ENCODE peak calls at places on chromosomes 5 and 9, in seven cellular contexts. One of them, this sample, is unnamed.

GRCh38 chr5:167778228-167778627 is 513.2 kb upstream of the WWC1 start:
- DNase-seq in HCT116: no peak
- DNase-seq in spleen: no peak
- DNase-seq in sigmoid colon: no peak
- DNase-seq in HepG2: no peak
- DNase-seq in esophagus muscularis mucosa: no peak
- DNase-seq in ovary: no peak
- DNase-seq in this sample: no peak

GRCh38 chr9:70285981-70286616 is 27.3 kb downstream of the SMC5 start:
- DNase-seq in HCT116: no peak
- DNase-seq in spleen: no peak
- DNase-seq in sigmoid colon: no peak
- DNase-seq in HepG2: no peak
- DNase-seq in esophagus muscularis mucosa: no peak
- DNase-seq in ovary: no peak
- DNase-seq in this sample: no peak

GRCh38 chr5:137254695-137255094 is 244.4 kb downstream of the SPOCK1 start:
- DNase-seq in HCT116: no peak
- DNase-seq in spleen: no peak
- DNase-seq in sigmoid colon: no peak
- DNase-seq in HepG2: no peak
- DNase-seq in esophagus muscularis mucosa: peak; percentile 91
- DNase-seq in ovary: no peak
- DNase-seq in this sample: no peak

GRCh38 chr5:59893436-59894227 is at the start of gene PDE4D:
- DNase-seq in HCT116: no peak
- DNase-seq in spleen: peak; percentile 77
- DNase-seq in sigmoid colon: peak; percentile 67
- DNase-seq in HepG2: no peak
- DNase-seq in esophagus muscularis mucosa: no peak
- DNase-seq in ovary: no peak
- DNase-seq in this sample: peak; percentile 35

GRCh38 chr9:74497750-74498615 is 848 bp downstream of the RORB start:
- DNase-seq in HCT116: no peak
- DNase-seq in spleen: peak; percentile 77
- DNase-seq in sigmoid colon: no peak
- DNase-seq in HepG2: no peak
- DNase-seq in esophagus muscularis mucosa: no peak
- DNase-seq in ovary: no peak
- DNase-seq in this sample: peak; percentile 64

GRCh38 chr9:136186386-136186785 is 18.5 kb downstream of the LHX3 start:
- DNase-seq in HCT116: no peak
- DNase-seq in spleen: no peak
- DNase-seq in sigmoid colon: no peak
- DNase-seq in HepG2: no peak
- DNase-seq in esophagus muscularis mucosa: no peak
- DNase-seq in ovary: no peak
- DNase-seq in this sample: no peak

GRCh38 chr9:89660286-89660685 is 55.5 kb downstream of the GADD45G start:
- DNase-seq in HCT116: no peak
- DNase-seq in spleen: peak; percentile 79
- DNase-seq in sigmoid colon: no peak
- DNase-seq in HepG2: no peak
- DNase-seq in esophagus muscularis mucosa: no peak
- DNase-seq in ovary: no peak
- DNase-seq in this sample: no peak

GRCh38 chr5:6780802-6781391 is 67.7 kb downstream of the TENT4A start:
- DNase-seq in HCT116: peak; percentile 38
- DNase-seq in spleen: no peak
- DNase-seq in sigmoid colon: no peak
- DNase-seq in HepG2: peak; percentile 16
- DNase-seq in esophagus muscularis mucosa: no peak
- DNase-seq in ovary: no peak
- DNase-seq in this sample: no peak

GRCh38 chr5:59819806-59820205 is 73.7 kb downstream of the PDE4D start:
- DNase-seq in HCT116: no peak
- DNase-seq in spleen: no peak
- DNase-seq in sigmoid colon: no peak
- DNase-seq in HepG2: no peak
- DNase-seq in esophagus muscularis mucosa: no peak
- DNase-seq in ovary: no peak
- DNase-seq in this sample: no peak

GRCh38 chr5:75363726-75364495 is 26.9 kb downstream of the HMGCR start:
- DNase-seq in HCT116: no peak
- DNase-seq in spleen: no peak
- DNase-seq in sigmoid colon: no peak
- DNase-seq in HepG2: no peak
- DNase-seq in esophagus muscularis mucosa: no peak
- DNase-seq in ovary: no peak
- DNase-seq in this sample: peak; percentile 59

GRCh38 chr5:102916114-102916513 is 161.0 kb downstream of the PAM start:
- DNase-seq in HCT116: peak; percentile 18
- DNase-seq in spleen: no peak
- DNase-seq in sigmoid colon: no peak
- DNase-seq in HepG2: no peak
- DNase-seq in esophagus muscularis mucosa: no peak
- DNase-seq in ovary: no peak
- DNase-seq in this sample: no peak

GRCh38 chr9:127567898-127568617 is 44.0 kb upstream of the STXBP1 start:
- DNase-seq in HCT116: no peak
- DNase-seq in spleen: peak; percentile 84
- DNase-seq in sigmoid colon: no peak
- DNase-seq in HepG2: no peak
- DNase-seq in esophagus muscularis mucosa: no peak
- DNase-seq in ovary: peak; percentile 37
- DNase-seq in this sample: peak; percentile 56
- TF ChIP-seq POLR2A in HCT116: no peak
- TF ChIP-seq POLR2A in spleen: no peak
- TF ChIP-seq POLR2A in sigmoid colon: no peak
- TF ChIP-seq POLR2A in HepG2: no peak
- TF ChIP-seq POLR2A in esophagus muscularis mucosa: no peak
- TF ChIP-seq POLR2A in ovary: no peak
- TF ChIP-seq POLR2A in this sample: no peak

DNA sequence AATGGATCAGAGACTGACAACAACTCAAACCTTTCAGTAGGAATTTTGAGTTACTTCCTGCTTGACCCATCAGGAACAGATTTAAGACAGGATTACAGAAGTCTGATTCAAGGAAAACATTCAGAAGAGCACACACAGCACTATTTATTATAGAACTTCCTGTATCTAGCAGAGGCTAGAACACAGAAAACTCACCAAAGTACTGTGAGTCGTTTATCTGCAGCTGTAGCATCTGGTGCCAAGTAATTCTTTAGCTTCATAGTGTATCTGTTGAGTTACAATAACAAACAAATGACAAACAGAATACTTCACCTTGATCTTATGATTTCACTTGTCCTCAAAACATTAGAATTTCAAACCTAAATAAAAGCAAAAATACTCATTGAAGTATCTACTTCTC is 13.9 kb downstream of the LEAP2 start:
- DNase-seq in HCT116: no peak
- DNase-seq in spleen: no peak
- DNase-seq in sigmoid colon: no peak
- DNase-seq in HepG2: no peak
- DNase-seq in esophagus muscularis mucosa: no peak
- DNase-seq in ovary: no peak
- DNase-seq in this sample: no peak
- H3K36me3 ChIP-seq in HCT116: peaks cover 12% of the 10 kb centered on the region
- H3K36me3 ChIP-seq in spleen: peaks cover 75% of the 10 kb centered on the region
- H3K36me3 ChIP-seq in sigmoid colon: peaks cover 100% of the 10 kb centered on the region
- H3K36me3 ChIP-seq in HepG2: peaks cover 15% of the 10 kb centered on the region
- H3K36me3 ChIP-seq in esophagus muscularis mucosa: peaks cover 90% of the 10 kb centered on the region
- H3K36me3 ChIP-seq in ovary: no peaks in the 10 kb centered on the region
- H3K36me3 ChIP-seq in this sample: peaks cover 37% of the 10 kb centered on the region

DNA sequence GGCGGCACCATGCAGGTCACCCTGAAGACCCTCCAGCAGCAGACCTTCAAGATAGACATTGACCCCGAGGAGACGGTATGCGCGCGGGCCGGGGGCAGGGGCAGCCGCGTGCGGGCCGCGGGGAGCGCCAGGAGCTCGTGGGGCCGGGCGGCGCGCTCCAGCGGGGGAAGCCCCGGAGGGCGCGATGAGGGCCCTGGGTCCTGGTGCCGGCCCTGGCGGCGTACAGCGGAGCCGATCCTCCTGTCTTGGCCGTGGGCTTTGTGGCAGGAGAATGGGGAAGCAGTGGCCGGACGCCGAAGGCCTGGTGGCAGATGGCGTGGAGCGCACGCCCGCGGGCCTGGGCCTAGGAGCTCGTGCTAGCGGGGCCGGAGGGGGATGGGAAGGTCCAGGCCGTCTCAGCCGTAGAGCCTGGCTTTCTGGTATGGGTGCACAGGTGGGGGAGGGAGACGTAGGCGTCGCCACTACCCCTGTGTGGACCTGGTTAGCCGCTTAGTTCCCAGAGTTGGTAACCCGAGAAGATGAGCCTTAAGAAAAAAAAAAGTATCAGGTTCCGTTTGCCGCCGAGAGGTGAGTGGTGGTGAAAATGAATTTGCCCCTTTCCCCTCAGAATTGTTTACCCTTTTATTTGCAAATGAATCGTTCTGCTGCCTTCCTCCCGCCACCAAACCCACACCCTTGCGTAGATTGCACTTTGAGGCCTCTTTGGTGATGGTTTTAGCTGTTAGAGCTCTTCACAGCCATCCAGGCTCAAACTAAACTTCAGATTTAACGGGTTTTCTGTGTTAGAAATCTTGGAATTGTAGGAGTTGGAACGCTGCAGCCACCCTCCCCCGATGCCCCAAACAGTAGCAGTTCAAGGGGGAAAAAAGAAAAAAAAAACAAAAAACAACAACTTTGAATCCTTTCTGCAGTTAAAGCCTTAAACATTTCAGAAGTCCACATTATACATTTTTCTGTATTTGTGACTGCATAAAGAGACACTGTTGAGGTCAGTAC is 840 bp downstream of the RAD23B start:
- DNase-seq in HCT116: peak; percentile 51
- DNase-seq in spleen: peak; percentile 95
- DNase-seq in sigmoid colon: peak; percentile 85
- DNase-seq in HepG2: peak; percentile 73
- DNase-seq in esophagus muscularis mucosa: no peak
- DNase-seq in ovary: peak; percentile 59
- DNase-seq in this sample: peak; percentile 86
- TF ChIP-seq POLR2A in HCT116: no peak
- TF ChIP-seq POLR2A in spleen: no peak
- TF ChIP-seq POLR2A in sigmoid colon: no peak
- TF ChIP-seq POLR2A in HepG2: no peak
- TF ChIP-seq POLR2A in esophagus muscularis mucosa: no peak
- TF ChIP-seq POLR2A in ovary: no peak
- TF ChIP-seq POLR2A in this sample: no peak

GRCh38 chr9:129849901-129850300 is 14.6 kb downstream of the USP20 start:
- DNase-seq in HCT116: no peak
- DNase-seq in spleen: no peak
- DNase-seq in sigmoid colon: no peak
- DNase-seq in HepG2: no peak
- DNase-seq in esophagus muscularis mucosa: no peak
- DNase-seq in ovary: no peak
- DNase-seq in this sample: no peak

GRCh38 chr9:129853614-129854013 is 18.4 kb downstream of the USP20 start:
- DNase-seq in HCT116: no peak
- DNase-seq in spleen: no peak
- DNase-seq in sigmoid colon: no peak
- DNase-seq in HepG2: no peak
- DNase-seq in esophagus muscularis mucosa: no peak
- DNase-seq in ovary: no peak
- DNase-seq in this sample: no peak

GRCh38 chr9:129852575-129852974 is 17.3 kb downstream of the USP20 start:
- DNase-seq in HCT116: no peak
- DNase-seq in spleen: no peak
- DNase-seq in sigmoid colon: no peak
- DNase-seq in HepG2: no peak
- DNase-seq in esophagus muscularis mucosa: no peak
- DNase-seq in ovary: no peak
- DNase-seq in this sample: no peak

GRCh38 chr9:129850821-129851540 is 15.7 kb downstream of the USP20 start:
- DNase-seq in HCT116: no peak
- DNase-seq in spleen: no peak
- DNase-seq in sigmoid colon: no peak
- DNase-seq in HepG2: no peak
- DNase-seq in esophagus muscularis mucosa: no peak
- DNase-seq in ovary: no peak
- DNase-seq in this sample: no peak

GRCh38 chr9:129851821-129852220 is 16.6 kb downstream of the USP20 start:
- DNase-seq in HCT116: no peak
- DNase-seq in spleen: no peak
- DNase-seq in sigmoid colon: no peak
- DNase-seq in HepG2: no peak
- DNase-seq in esophagus muscularis mucosa: no peak
- DNase-seq in ovary: no peak
- DNase-seq in this sample: no peak
- H3K36me3 ChIP-seq in HCT116: peaks cover 4% of the 10 kb centered on the region
- H3K36me3 ChIP-seq in spleen: peaks cover 46% of the 10 kb centered on the region
- H3K36me3 ChIP-seq in sigmoid colon: peaks cover 58% of the 10 kb centered on the region
- H3K36me3 ChIP-seq in HepG2: peaks cover 3% of the 10 kb centered on the region
- H3K36me3 ChIP-seq in esophagus muscularis mucosa: peaks cover 65% of the 10 kb centered on the region
- H3K36me3 ChIP-seq in ovary: no peaks in the 10 kb centered on the region
- H3K36me3 ChIP-seq in this sample: peaks cover 52% of the 10 kb centered on the region

GRCh38 chr5:158898185-158899177 is 201.2 kb downstream of the EBF1 start:
- DNase-seq in HCT116: no peak
- DNase-seq in spleen: no peak
- DNase-seq in sigmoid colon: no peak
- DNase-seq in HepG2: no peak
- DNase-seq in esophagus muscularis mucosa: no peak
- DNase-seq in ovary: no peak
- DNase-seq in this sample: no peak
- TF ChIP-seq POLR2A in HCT116: no peak
- TF ChIP-seq POLR2A in spleen: no peak
- TF ChIP-seq POLR2A in sigmoid colon: no peak
- TF ChIP-seq POLR2A in HepG2: no peak
- TF ChIP-seq POLR2A in esophagus muscularis mucosa: no peak
- TF ChIP-seq POLR2A in ovary: no peak
- TF ChIP-seq POLR2A in this sample: no peak

GRCh38 chr9:29965834-29966233 is 2392.6 kb upstream of the C9orf72 start:
- DNase-seq in HCT116: no peak
- DNase-seq in spleen: no peak
- DNase-seq in sigmoid colon: no peak
- DNase-seq in HepG2: no peak
- DNase-seq in esophagus muscularis mucosa: no peak
- DNase-seq in ovary: no peak
- DNase-seq in this sample: no peak

GRCh38 chr9:29966247-29966646 is 2393.0 kb upstream of the C9orf72 start:
- DNase-seq in HCT116: no peak
- DNase-seq in spleen: no peak
- DNase-seq in sigmoid colon: no peak
- DNase-seq in HepG2: no peak
- DNase-seq in esophagus muscularis mucosa: no peak
- DNase-seq in ovary: no peak
- DNase-seq in this sample: no peak

GRCh38 chr9:29969856-29970647 is 2396.8 kb upstream of the C9orf72 start:
- DNase-seq in HCT116: no peak
- DNase-seq in spleen: no peak
- DNase-seq in sigmoid colon: no peak
- DNase-seq in HepG2: no peak
- DNase-seq in esophagus muscularis mucosa: no peak
- DNase-seq in ovary: no peak
- DNase-seq in this sample: no peak

GRCh38 chr9:29969408-29969807 is 2396.1 kb upstream of the C9orf72 start:
- DNase-seq in HCT116: no peak
- DNase-seq in spleen: no peak
- DNase-seq in sigmoid colon: no peak
- DNase-seq in HepG2: no peak
- DNase-seq in esophagus muscularis mucosa: no peak
- DNase-seq in ovary: no peak
- DNase-seq in this sample: no peak

GRCh38 chr9:29968831-29969230 is 2395.6 kb upstream of the C9orf72 start:
- DNase-seq in HCT116: no peak
- DNase-seq in spleen: peak; percentile 66
- DNase-seq in sigmoid colon: no peak
- DNase-seq in HepG2: no peak
- DNase-seq in esophagus muscularis mucosa: no peak
- DNase-seq in ovary: no peak
- DNase-seq in this sample: no peak
- H3K36me3 ChIP-seq in HCT116: no peaks in the 10 kb centered on the region
- H3K36me3 ChIP-seq in spleen: no peaks in the 10 kb centered on the region
- H3K36me3 ChIP-seq in sigmoid colon: no peaks in the 10 kb centered on the region
- H3K36me3 ChIP-seq in HepG2: no peaks in the 10 kb centered on the region
- H3K36me3 ChIP-seq in esophagus muscularis mucosa: no peaks in the 10 kb centered on the region
- H3K36me3 ChIP-seq in ovary: no peaks in the 10 kb centered on the region
- H3K36me3 ChIP-seq in this sample: no peaks in the 10 kb centered on the region

This sample was measured in heart left ventricle.